ENCODE peak calls at places on chromosomes 2 and 18, in six cellular contexts. One of them, this sample, is unnamed. For H3K4me1, the result is how much of the 10 kb centered on the place peaks cover.

GRCh38 chr2:43348904-43349725 is 122.7 kb upstream of the ZFP36L2 start:
- DNase-seq in Peyer's patch: no peak
- DNase-seq in breast epithelium: no peak
- DNase-seq in suprapubic skin: no peak
- DNase-seq in small intestine: no peak
- DNase-seq in uterus: peak
- DNase-seq in this sample: no peak

GRCh38 chr18:23226386-23226785 is 91.1 kb downstream of the CABLES1 start:
- DNase-seq in uterus: no peak
- DNase-seq in suprapubic skin: no peak
- DNase-seq in breast epithelium: no peak
- DNase-seq in small intestine: no peak
- DNase-seq in Peyer's patch: no peak
- DNase-seq in this sample: no peak

GRCh38 chr2:179251865-179252264 is 12.8 kb downstream of the SESTD1 start:
- DNase-seq in Peyer's patch: no peak
- DNase-seq in small intestine: no peak
- DNase-seq in uterus: no peak
- DNase-seq in breast epithelium: no peak
- DNase-seq in suprapubic skin: no peak
- DNase-seq in this sample: no peak

GRCh38 chr2:72821983-72822382 is 3.9 kb downstream of the EXOC6B start:
- DNase-seq in Peyer's patch: no peak
- DNase-seq in breast epithelium: no peak
- DNase-seq in small intestine: no peak
- DNase-seq in suprapubic skin: no peak
- DNase-seq in uterus: no peak
- DNase-seq in this sample: no peak

GRCh38 chr2:43708891-43709290 is 32.7 kb upstream of the C1GALT1C1L start:
- DNase-seq in Peyer's patch: no peak
- DNase-seq in breast epithelium: no peak
- DNase-seq in small intestine: no peak
- DNase-seq in uterus: no peak
- DNase-seq in suprapubic skin: no peak
- DNase-seq in this sample: no peak

GRCh38 chr18:8808001-8808400 is 102.6 kb downstream of the MTCL1 start:
- DNase-seq in breast epithelium: no peak
- DNase-seq in small intestine: no peak
- DNase-seq in uterus: no peak
- DNase-seq in Peyer's patch: no peak
- DNase-seq in suprapubic skin: no peak
- DNase-seq in this sample: no peak

GRCh38 chr2:24824071-24824588 is 30.9 kb downstream of the CENPO start:
- DNase-seq in small intestine: no peak
- DNase-seq in breast epithelium: no peak
- DNase-seq in Peyer's patch: no peak
- DNase-seq in suprapubic skin: peak
- DNase-seq in uterus: peak
- DNase-seq in this sample: no peak

GRCh38 chr2:218400930-218401833 is 1.5 kb downstream of the CTDSP1 start:
- DNase-seq in suprapubic skin: no peak
- DNase-seq in breast epithelium: no peak
- DNase-seq in uterus: peak
- DNase-seq in small intestine: peak
- DNase-seq in Peyer's patch: peak
- DNase-seq in this sample: peak

GRCh38 chr2:109145286-109145685 is 16.3 kb downstream of the SH3RF3 start:
- DNase-seq in breast epithelium: no peak
- DNase-seq in Peyer's patch: no peak
- DNase-seq in uterus: no peak
- DNase-seq in small intestine: no peak
- DNase-seq in suprapubic skin: no peak
- DNase-seq in this sample: no peak

GRCh38 chr18:50961974-50962373 is 5.9 kb upstream of the ELAC1 start:
- DNase-seq in Peyer's patch: no peak
- DNase-seq in suprapubic skin: no peak
- DNase-seq in uterus: no peak
- DNase-seq in small intestine: no peak
- DNase-seq in breast epithelium: no peak
- DNase-seq in this sample: no peak

GRCh38 chr2:140580799-140581198 is 1550.0 kb downstream of the LRP1B start:
- DNase-seq in uterus: no peak
- DNase-seq in suprapubic skin: no peak
- DNase-seq in Peyer's patch: no peak
- DNase-seq in breast epithelium: no peak
- DNase-seq in small intestine: peak
- DNase-seq in this sample: no peak

GRCh38 chr2:33051586-33052385 is 105.0 kb downstream of the LTBP1 start:
- DNase-seq in small intestine: no peak
- DNase-seq in uterus: no peak
- DNase-seq in Peyer's patch: no peak
- DNase-seq in breast epithelium: no peak
- DNase-seq in suprapubic skin: no peak
- DNase-seq in this sample: no peak

GRCh38 chr2:152483276-152483996 is 148.5 kb downstream of the FMNL2 start:
- DNase-seq in Peyer's patch: no peak
- DNase-seq in suprapubic skin: no peak
- DNase-seq in uterus: no peak
- DNase-seq in small intestine: no peak
- DNase-seq in breast epithelium: no peak
- DNase-seq in this sample: no peak

GRCh38 chr2:147482111-147482510 is 362.7 kb upstream of the ACVR2A start:
- DNase-seq in Peyer's patch: no peak
- DNase-seq in uterus: no peak
- DNase-seq in breast epithelium: no peak
- DNase-seq in suprapubic skin: no peak
- DNase-seq in small intestine: no peak
- DNase-seq in this sample: no peak

GRCh38 chr18:8812631-8813030 is 107.3 kb downstream of the MTCL1 start:
- DNase-seq in breast epithelium: no peak
- DNase-seq in uterus: no peak
- DNase-seq in suprapubic skin: no peak
- DNase-seq in Peyer's patch: no peak
- DNase-seq in small intestine: no peak
- DNase-seq in this sample: no peak

GRCh38 chr2:91442246-91442905 is 2750.9 kb downstream of the RPIA start:
- DNase-seq in small intestine: no peak
- DNase-seq in suprapubic skin: peak
- DNase-seq in breast epithelium: no peak
- DNase-seq in uterus: no peak
- DNase-seq in Peyer's patch: peak
- DNase-seq in this sample: no peak

GRCh38 chr2:1081411-1082225 is 131.0 kb downstream of the SNTG2 start:
- DNase-seq in breast epithelium: no peak
- DNase-seq in uterus: no peak
- DNase-seq in small intestine: no peak
- DNase-seq in suprapubic skin: no peak
- DNase-seq in Peyer's patch: no peak
- DNase-seq in this sample: no peak

GRCh38 chr2:229921101-229921891 is 513 bp downstream of the TRIP12 start:
- DNase-seq in Peyer's patch: peak
- DNase-seq in suprapubic skin: peak
- DNase-seq in small intestine: peak
- DNase-seq in breast epithelium: peak
- DNase-seq in uterus: peak
- DNase-seq in this sample: peak

GRCh38 chr2:73246850-73247249 is 12.7 kb downstream of the CCT7 start:
- DNase-seq in uterus: no peak
- DNase-seq in small intestine: no peak
- DNase-seq in suprapubic skin: no peak
- DNase-seq in breast epithelium: no peak
- DNase-seq in Peyer's patch: no peak
- DNase-seq in this sample: no peak

GRCh38 chr2:218270721-218271486 is 585 bp downstream of the PNKD start:
- DNase-seq in suprapubic skin: no peak
- DNase-seq in small intestine: no peak
- DNase-seq in breast epithelium: no peak
- DNase-seq in Peyer's patch: peak
- DNase-seq in uterus: no peak
- DNase-seq in this sample: no peak

GRCh38 chr2:173692068-173692467 is 273.1 kb downstream of the SP3 start:
- DNase-seq in small intestine: no peak
- DNase-seq in suprapubic skin: no peak
- DNase-seq in Peyer's patch: no peak
- DNase-seq in breast epithelium: no peak
- DNase-seq in uterus: no peak
- DNase-seq in this sample: no peak

GRCh38 chr2:178295115-178295514 is 100.8 kb downstream of the OSBPL6 start:
- DNase-seq in uterus: no peak
- DNase-seq in Peyer's patch: no peak
- DNase-seq in suprapubic skin: no peak
- DNase-seq in breast epithelium: no peak
- DNase-seq in small intestine: peak
- DNase-seq in this sample: no peak

GRCh38 chr2:53508667-53509066 is 258.9 kb upstream of the CHAC2 start:
- DNase-seq in breast epithelium: no peak
- DNase-seq in Peyer's patch: no peak
- DNase-seq in small intestine: no peak
- DNase-seq in suprapubic skin: no peak
- DNase-seq in uterus: no peak
- DNase-seq in this sample: no peak

GRCh38 chr18:21682276-21683051 is 22.1 kb downstream of the ABHD3 start:
- DNase-seq in breast epithelium: no peak
- DNase-seq in Peyer's patch: peak
- DNase-seq in uterus: no peak
- DNase-seq in small intestine: peak
- DNase-seq in suprapubic skin: no peak
- DNase-seq in this sample: no peak

GRCh38 chr18:2263303-2263702 is 308.0 kb downstream of the METTL4 start:
- DNase-seq in Peyer's patch: no peak
- DNase-seq in uterus: no peak
- DNase-seq in small intestine: no peak
- DNase-seq in breast epithelium: no peak
- DNase-seq in suprapubic skin: no peak
- DNase-seq in this sample: no peak

DNA sequence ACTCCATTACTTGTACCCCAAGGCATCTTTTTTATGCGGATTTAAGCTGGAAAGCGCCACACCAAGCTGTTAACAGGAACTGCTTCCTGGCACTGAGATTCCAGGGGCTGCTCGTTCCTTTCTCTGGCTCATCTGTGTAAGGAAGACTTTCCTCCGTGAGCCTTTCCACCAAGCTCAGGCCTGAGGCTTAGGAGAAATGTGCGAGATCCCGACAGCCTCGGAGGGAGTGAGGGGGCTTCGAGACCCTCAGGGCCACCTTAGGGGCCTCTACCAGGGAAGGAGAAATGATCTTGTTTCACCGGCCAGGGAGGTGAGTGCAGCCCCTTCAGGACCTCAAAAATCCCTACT is 17.1 kb downstream of the B3GNT7 start:
- DNase-seq in uterus: no peak
- DNase-seq in Peyer's patch: no peak
- DNase-seq in small intestine: no peak
- DNase-seq in breast epithelium: no peak
- DNase-seq in suprapubic skin: no peak
- DNase-seq in this sample: no peak
- H3K27ac ChIP-seq in uterus: no peak
- H3K27ac ChIP-seq in Peyer's patch: no peak
- H3K27ac ChIP-seq in small intestine: peak
- H3K27ac ChIP-seq in breast epithelium: no peak
- H3K27ac ChIP-seq in suprapubic skin: no peak
- H3K27ac ChIP-seq in this sample: no peak

DNA sequence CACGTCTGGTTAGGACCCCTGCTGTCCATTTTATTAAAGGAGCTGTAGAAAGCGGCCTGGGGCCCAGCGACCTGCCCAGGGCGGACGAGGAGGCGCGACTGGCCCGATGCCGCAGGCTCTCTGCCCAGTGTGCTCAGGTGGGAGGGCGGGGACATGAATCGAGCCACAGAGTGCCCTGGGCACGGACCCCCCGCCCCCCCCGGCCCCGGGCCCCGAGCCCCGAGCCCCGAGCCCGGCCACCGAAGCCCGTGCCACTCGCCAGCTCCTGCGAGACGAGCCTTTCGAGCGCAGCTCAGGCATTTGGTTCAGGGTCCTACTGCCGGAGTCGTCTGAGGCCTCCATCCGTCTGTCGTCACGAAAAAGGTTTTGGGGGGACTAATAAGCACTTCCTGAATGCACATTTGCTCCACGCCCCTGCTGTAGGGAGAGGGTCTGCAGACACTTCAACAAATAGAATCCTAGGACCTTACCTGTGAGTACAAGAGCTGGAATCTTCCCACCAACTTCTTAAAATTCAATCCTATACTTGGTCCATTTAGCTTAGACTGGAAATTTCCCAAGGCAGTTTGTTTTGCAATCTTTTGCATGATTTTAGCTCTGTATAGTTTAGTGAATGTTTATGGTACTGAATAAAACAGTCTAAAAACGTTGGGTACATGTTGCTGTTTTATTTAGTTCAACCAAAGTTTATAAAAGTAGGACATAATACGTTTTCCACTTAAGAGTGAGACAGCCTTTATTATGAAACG is 665 bp upstream of the ADAM17 start:
- DNase-seq in suprapubic skin: no peak
- DNase-seq in small intestine: no peak
- DNase-seq in uterus: no peak
- DNase-seq in Peyer's patch: no peak
- DNase-seq in breast epithelium: no peak
- DNase-seq in this sample: no peak
- H3K4me3 ChIP-seq in suprapubic skin: peak
- H3K4me3 ChIP-seq in small intestine: peak
- H3K4me3 ChIP-seq in uterus: peak
- H3K4me3 ChIP-seq in Peyer's patch: peak
- H3K4me3 ChIP-seq in breast epithelium: peak
- H3K4me3 ChIP-seq in this sample: peak

DNA sequence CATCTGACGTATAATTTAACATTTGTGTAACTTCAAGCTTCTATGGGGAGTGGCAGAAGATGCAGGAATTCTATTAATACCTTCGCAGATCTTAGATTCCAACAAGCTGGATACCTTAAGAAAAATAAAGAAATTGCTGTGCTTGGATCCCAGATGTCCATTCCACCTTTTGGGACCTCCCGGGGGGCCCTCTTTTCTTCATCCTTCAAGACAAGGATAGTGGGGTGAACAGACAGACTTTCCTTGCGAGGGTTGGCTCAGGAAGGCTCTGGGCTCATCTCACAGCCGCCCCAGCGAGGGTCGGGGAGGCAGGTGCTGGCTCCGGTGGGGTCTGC is 509 bp upstream of the RNF144A start:
- DNase-seq in suprapubic skin: no peak
- DNase-seq in uterus: no peak
- DNase-seq in Peyer's patch: no peak
- DNase-seq in small intestine: no peak
- DNase-seq in breast epithelium: no peak
- DNase-seq in this sample: no peak
- H3K4me1 ChIP-seq in suprapubic skin: under half
- H3K4me1 ChIP-seq in uterus: under half
- H3K4me1 ChIP-seq in Peyer's patch: under half
- H3K4me1 ChIP-seq in small intestine: under half
- H3K4me1 ChIP-seq in breast epithelium: under half
- H3K4me1 ChIP-seq in this sample: under half

DNA sequence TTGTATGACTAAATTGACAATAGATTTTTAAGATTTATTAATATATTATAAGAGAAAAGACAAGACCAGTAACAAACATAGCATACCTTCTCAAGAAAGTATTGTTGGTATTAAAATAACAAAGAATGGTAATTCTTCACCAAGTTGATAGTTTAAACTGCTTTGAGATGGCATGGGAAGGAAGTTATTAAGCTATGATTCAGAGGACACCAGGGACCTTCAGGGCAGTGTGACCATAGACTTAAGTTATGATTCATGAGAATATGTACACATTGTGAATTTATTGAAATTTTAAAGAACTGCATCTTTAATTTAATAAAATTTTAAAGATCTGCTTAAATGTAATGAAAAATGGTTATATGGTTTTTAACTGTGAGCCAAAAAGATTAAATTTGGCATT is 205.7 kb downstream of the DSEL start:
- DNase-seq in Peyer's patch: no peak
- DNase-seq in breast epithelium: no peak
- DNase-seq in suprapubic skin: no peak
- DNase-seq in small intestine: no peak
- DNase-seq in uterus: no peak
- DNase-seq in this sample: no peak
- H3K27ac ChIP-seq in Peyer's patch: no peak
- H3K27ac ChIP-seq in breast epithelium: no peak
- H3K27ac ChIP-seq in suprapubic skin: no peak
- H3K27ac ChIP-seq in small intestine: no peak
- H3K27ac ChIP-seq in uterus: no peak
- H3K27ac ChIP-seq in this sample: no peak

This sample was measured in lung.